ENCODE peak calls at places on chromosomes 2 and 18, in ten cellular contexts. Y is neuronal stem cell, H is PC-3, C is adipocyte, R is NT2/D1, T is kidney, M is MM.1S, P is endothelial cell of umbilical vein, N is GM23248, J is endodermal cell. K is an unnamed sample. For H3K36me3, the result is how much of the 10 kb centered on the place peaks cover.

GRCh38 chr2:19973471-19973870 is 16.4 kb downstream of the WDR35 start:
- DNase-seq in P (no peak), N (no peak), T (no peak), Y (no peak), M (no peak), J (no peak), H (no peak), C (no peak), R (no peak), K (no peak)

GRCh38 chr2:240429872-240430491 is 5.5 kb upstream of the GPC1 start:
- DNase-seq in H (no peak), N (no peak), C (no peak), P (no peak), T (peak), Y (no peak), J (peak), R (no peak), M (no peak), K (no peak)

GRCh38 chr18:75124551-75124950 is 84.4 kb downstream of the PTGR3 start:
- DNase-seq in M (no peak), R (no peak), J (no peak), Y (no peak), P (no peak), T (no peak), C (no peak), H (no peak), N (no peak), K (no peak)

GRCh38 chr2:157789933-157790511 is 86.1 kb downstream of the ACVR1 start:
- DNase-seq in P (no peak), M (peak), N (no peak), H (no peak), R (no peak), C (no peak), Y (peak), J (no peak), T (peak), K (no peak)

GRCh38 chr18:7856099-7856498 is 289.0 kb downstream of the PTPRM start:
- DNase-seq in Y (no peak), R (no peak), P (no peak), M (no peak), T (no peak), J (no peak), H (peak), N (peak), C (no peak), K (no peak)

GRCh38 chr18:60549338-60549960 is 176.9 kb upstream of the MC4R start:
- DNase-seq in P (peak), R (peak), H (peak), M (peak), J (peak), T (no peak), Y (peak), N (peak), C (peak), K (peak)

GRCh38 chr2:198873771-198874501 is 583.8 kb downstream of the SATB2 start:
- DNase-seq in P (no peak), C (peak), H (peak), T (no peak), Y (no peak), R (no peak), J (no peak), N (peak), M (no peak), K (no peak)

GRCh38 chr2:128320609-128321420 is 2.1 kb upstream of the HS6ST1 start:
- DNase-seq in T (peak), Y (no peak), N (no peak), P (no peak), H (no peak), M (no peak), R (no peak), J (peak), C (no peak), K (no peak)

GRCh38 chr2:112092286-112093041 is 37.4 kb downstream of the TMEM87B start:
- DNase-seq in C (peak), N (peak), J (no peak), T (no peak), H (peak), P (peak), M (no peak), R (no peak), Y (no peak), K (no peak)

GRCh38 chr2:110773470-110773921 is 41.1 kb downstream of the ACOXL start:
- DNase-seq in T (peak), P (no peak), R (no peak), M (no peak), J (no peak), H (no peak), N (no peak), Y (no peak), C (no peak), K (no peak)

GRCh38 chr2:67259581-67260347 is 137.4 kb upstream of the ETAA1 start:
- DNase-seq in P (peak), M (no peak), R (no peak), H (peak), J (no peak), C (peak), N (peak), T (no peak), Y (no peak), K (peak)

GRCh38 chr18:57555134-57555533 is 31.4 kb downstream of the FECH start:
- DNase-seq in H (no peak), Y (no peak), R (no peak), M (no peak), N (no peak), J (no peak), C (no peak), P (no peak), T (no peak), K (no peak)

GRCh38 chr2:2542966-2543555 is 212.0 kb upstream of the MYT1L start:
- DNase-seq in Y (no peak), N (no peak), T (peak), M (no peak), J (peak), H (no peak), R (peak), C (no peak), P (no peak), K (no peak)

GRCh38 chr2:46669996-46670793 is 190.8 kb downstream of the TMEM247 start:
- DNase-seq in J (no peak), P (no peak), N (peak), Y (no peak), R (no peak), C (no peak), H (peak), T (no peak), M (no peak), K (no peak)

GRCh38 chr2:123513351-123513750 is 511.7 kb upstream of the CNTNAP5 start:
- DNase-seq in C (no peak), N (no peak), J (no peak), T (no peak), Y (no peak), P (no peak), M (no peak), H (peak), R (no peak), K (no peak)

GRCh38 chr2:168890006-168890782 is at the start of gene SPC25:
- DNase-seq in Y (peak), N (peak), R (peak), C (peak), P (peak), J (peak), T (peak), H (peak), M (peak), K (peak)
- H3K9ac ChIP-seq in Y (peak), N (peak), R (peak), C (peak), P (peak), J (peak), T (no peak), H (peak), M (peak), K (peak)

GRCh38 chr2:216424305-216424704 is 12.0 kb downstream of the SMARCAL1 start:
- DNase-seq in R (no peak), C (no peak), H (no peak), M (no peak), J (no peak), N (peak), P (no peak), Y (no peak), T (no peak), K (no peak)

GRCh38 chr2:216429403-216429802 is 17.1 kb downstream of the SMARCAL1 start:
- DNase-seq in T (no peak), R (no peak), C (no peak), H (no peak), P (no peak), N (no peak), M (no peak), Y (no peak), J (no peak), K (no peak)

GRCh38 chr2:216426166-216426777 is 14.0 kb downstream of the SMARCAL1 start:
- DNase-seq in R (no peak), J (no peak), T (no peak), M (no peak), N (peak), Y (no peak), P (no peak), C (peak), H (no peak), K (no peak)

GRCh38 chr2:216425008-216425780 is 12.9 kb downstream of the SMARCAL1 start:
- DNase-seq in P (no peak), C (no peak), N (no peak), Y (no peak), R (no peak), T (no peak), H (no peak), M (no peak), J (no peak), K (no peak)

GRCh38 chr2:216426938-216427337 is 14.7 kb downstream of the SMARCAL1 start:
- DNase-seq in Y (no peak), P (no peak), T (no peak), J (no peak), R (peak), C (peak), M (no peak), H (peak), N (peak), K (no peak)
- H3K36me3 ChIP-seq in Y (under half), P (under half), T (half or more), J (half or more), R (half or more), C (half or more), M (under half), H (under half), N (under half), K (half or more)

DNA sequence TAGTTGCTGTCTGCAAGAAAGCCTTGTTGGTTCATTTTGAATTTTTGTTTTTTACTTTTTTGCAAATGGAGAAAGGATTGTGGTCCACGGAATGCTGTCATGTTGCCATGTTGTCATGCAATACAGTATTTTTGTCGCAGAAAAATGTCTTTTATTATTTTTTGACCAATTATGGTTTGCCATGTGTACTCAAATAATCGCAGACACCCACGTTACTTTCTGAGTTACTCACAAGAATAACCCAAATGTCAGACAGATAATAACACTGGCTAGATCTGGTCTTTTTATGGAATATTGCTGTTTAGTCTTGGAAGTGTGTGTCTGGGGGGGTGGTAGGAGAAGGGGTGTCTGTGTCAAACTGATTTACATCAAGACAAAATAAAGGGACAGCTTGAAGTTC is 188.9 kb downstream of the LTBP1 start:
- DNase-seq in J (no peak), P (no peak), T (no peak), C (peak), H (no peak), R (no peak), M (no peak), Y (no peak), N (peak), K (no peak)
- H3K9ac ChIP-seq in J (no peak), P (peak), T (no peak), C (no peak), H (peak), R (no peak), M (no peak), Y (no peak), N (peak), K (peak)

DNA sequence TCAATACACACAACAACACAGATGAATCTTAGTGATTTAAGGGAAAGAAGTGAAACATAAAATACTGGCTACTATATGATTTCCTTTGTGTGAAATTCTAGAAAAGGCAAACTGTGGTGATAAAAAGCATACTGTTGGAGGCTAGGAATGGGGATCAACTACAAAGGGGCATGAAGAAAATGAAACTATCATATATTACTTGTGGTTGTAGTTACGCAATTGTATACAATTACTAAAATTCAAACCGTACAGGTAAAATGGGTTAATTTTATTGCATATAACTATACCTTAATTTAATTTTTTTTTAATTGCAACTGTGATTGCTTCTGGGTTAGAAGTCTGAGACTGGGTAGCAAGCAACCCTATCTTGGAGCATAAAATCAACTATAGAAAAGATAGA is 41.7 kb upstream of the ABI2 start:
- DNase-seq in T (no peak), M (no peak), Y (no peak), H (no peak), N (no peak), C (no peak), R (no peak), J (no peak), P (no peak), K (no peak)
- H3K36me3 ChIP-seq in T (under half), M (under half), Y (under half), H (under half), N (half or more), C (half or more), R (half or more), J (half or more), P (under half), K (under half)

GRCh38 chr2:11777066-11777782 is 30.8 kb downstream of the LPIN1 start:
- DNase-seq in N (no peak), T (no peak), H (no peak), P (no peak), R (no peak), C (no peak), J (no peak), Y (no peak), M (no peak), K (no peak)

GRCh38 chr2:11777886-11778415 is 31.5 kb downstream of the LPIN1 start:
- DNase-seq in T (no peak), Y (no peak), H (no peak), P (no peak), C (no peak), J (no peak), M (no peak), R (no peak), N (no peak), K (no peak)

GRCh38 chr2:11781624-11782023 is 35.2 kb downstream of the LPIN1 start:
- DNase-seq in J (no peak), H (no peak), Y (no peak), N (no peak), P (no peak), C (no peak), M (no peak), R (no peak), T (no peak), K (no peak)

GRCh38 chr2:11775384-11775783 is 29.0 kb downstream of the LPIN1 start:
- DNase-seq in T (no peak), C (peak), R (no peak), H (no peak), N (peak), M (peak), J (no peak), Y (no peak), P (peak), K (no peak)

GRCh38 chr2:11778923-11779757 is 32.7 kb downstream of the LPIN1 start:
- DNase-seq in H (peak), P (peak), M (peak), J (peak), R (peak), C (peak), Y (peak), N (peak), T (peak), K (peak)
- H3K9ac ChIP-seq in H (peak), P (no peak), M (no peak), J (no peak), R (no peak), C (peak), Y (no peak), N (no peak), T (no peak), K (no peak)

K was measured in SK-N-SH.